ENCODE peak calls at places on chromosomes 7 and 10, in five cellular contexts. I is cardiac muscle cell, W is neural progenitor cell, Y is lower lobe of right lung, B is substantia nigra. D is an unnamed sample.

GRCh38 chr7:114791771-114792170 is 130.1 kb upstream of the MDFIC start:
- DNase-seq in Y (no peak), B (no peak), I (no peak), W (no peak), D (no peak)

GRCh38 chr7:41685684-41686083 is 17.2 kb downstream of the INHBA start:
- DNase-seq in W (no peak), B (no peak), Y (no peak), I (no peak), D (no peak)

GRCh38 chr7:36278767-36279171 is 110.9 kb upstream of the ANLN start:
- DNase-seq in W (no peak), B (no peak), I (peak), Y (no peak), D (no peak)

GRCh38 chr7:19284596-19285300 is 139.5 kb upstream of the FERD3L start:
- DNase-seq in B (no peak), Y (no peak), W (no peak), I (peak), D (no peak)

GRCh38 chr7:112007185-112007584 is 199.0 kb downstream of the DOCK4 start:
- DNase-seq in I (no peak), Y (no peak), B (no peak), W (no peak), D (no peak)

GRCh38 chr10:34824870-34825269 is 9.8 kb upstream of the PARD3 start:
- DNase-seq in I (no peak), Y (no peak), W (peak), B (no peak), D (no peak)

GRCh38 chr7:120293027-120293426 is 20.1 kb downstream of the KCND2 start:
- DNase-seq in I (no peak), Y (no peak), W (no peak), B (no peak), D (no peak)

GRCh38 chr7:87875151-87876039 is 765 bp downstream of the SLC25A40 start:
- DNase-seq in W (peak), I (no peak), Y (no peak), B (peak), D (peak)

GRCh38 chr10:124645496-124646095 is 98.6 kb downstream of the FAM53B start:
- DNase-seq in W (no peak), Y (no peak), B (no peak), I (no peak), D (no peak)

GRCh38 chr10:69269761-69270160 is 8.5 kb upstream of the HK1 start:
- DNase-seq in Y (no peak), B (no peak), W (no peak), I (peak), D (no peak)

GRCh38 chr7:158869876-158870275 is 13.5 kb downstream of the DYNC2I1 start:
- DNase-seq in B (no peak), I (no peak), W (no peak), Y (no peak), D (no peak)

GRCh38 chr10:14587540-14588083 is 187.1 kb downstream of the FAM107B start:
- DNase-seq in I (no peak), Y (no peak), W (no peak), B (no peak), D (no peak)

GRCh38 chr10:118953999-118954398 is 75.5 kb upstream of the NANOS1 start:
- DNase-seq in I (no peak), Y (no peak), B (peak), W (no peak), D (no peak)

GRCh38 chr7:26658080-26658697 is 206.2 kb downstream of the SKAP2 start:
- DNase-seq in Y (no peak), W (peak), I (no peak), B (no peak), D (no peak)

GRCh38 chr10:117249493-117250093 is 8.7 kb downstream of the SLC18A2 start:
- DNase-seq in I (no peak), B (no peak), Y (no peak), W (no peak), D (no peak)

GRCh38 chr10:124305984-124306383 is 112.7 kb downstream of the OAT start:
- DNase-seq in Y (no peak), B (no peak), I (no peak), W (no peak), D (no peak)

GRCh38 chr10:75730847-75731246 is 299.4 kb downstream of the LRMDA start:
- DNase-seq in B (no peak), I (no peak), W (no peak), Y (no peak), D (no peak)

GRCh38 chr10:266974-267425 is 131.7 kb downstream of the ZMYND11 start:
- DNase-seq in Y (no peak), W (no peak), B (no peak), I (peak), D (no peak)

GRCh38 chr7:121395494-121395960 is 581 bp downstream of the FAM3C start:
- DNase-seq in W (peak), Y (no peak), I (peak), B (no peak), D (no peak)

GRCh38 chr10:70148516-70148915 is 2.0 kb upstream of the TYSND1 start:
- DNase-seq in B (no peak), I (no peak), Y (no peak), W (no peak), D (no peak)

GRCh38 chr7:106285801-106286492 is 1.2 kb upstream of the NAMPT start:
- DNase-seq in I (peak), Y (no peak), B (no peak), W (no peak), D (no peak)

GRCh38 chr7:129258649-129259389 is 34.0 kb downstream of the AHCYL2 start:
- DNase-seq in Y (no peak), B (no peak), I (no peak), W (peak), D (no peak)

GRCh38 chr10:58282615-58283014 is 13.7 kb downstream of the CISD1 start:
- DNase-seq in B (no peak), Y (no peak), I (peak), W (no peak), D (no peak)

GRCh38 chr10:110636932-110637557 is 7.1 kb upstream of the RBM20 start:
- DNase-seq in W (peak), I (no peak), B (no peak), Y (no peak), D (peak)
- H3K27ac ChIP-seq in W (no peak), I (peak), B (no peak), Y (no peak), D (peak)

GRCh38 chr10:11813855-11814557 is 9.2 kb upstream of the PROSER2 start:
- DNase-seq in B (no peak), I (peak), W (no peak), Y (no peak), D (no peak)

GRCh38 chr10:11806706-11807105 is 16.4 kb upstream of the PROSER2 start:
- DNase-seq in W (no peak), I (no peak), Y (no peak), B (no peak), D (no peak)

GRCh38 chr10:11813177-11813576 is 10.0 kb upstream of the PROSER2 start:
- DNase-seq in B (no peak), Y (no peak), I (no peak), W (no peak), D (no peak)

GRCh38 chr10:11808808-11809207 is 14.3 kb upstream of the PROSER2 start:
- DNase-seq in B (no peak), I (no peak), W (no peak), Y (no peak), D (no peak)

GRCh38 chr10:11810313-11810766 is 12.8 kb upstream of the PROSER2 start:
- DNase-seq in I (peak), B (no peak), Y (peak), W (no peak), D (no peak)
- H3K27ac ChIP-seq in I (no peak), B (no peak), Y (no peak), W (no peak), D (no peak)

GRCh38 chr7:25031007-25031406 is 51.0 kb upstream of the OSBPL3 start:
- DNase-seq in I (no peak), W (no peak), B (no peak), Y (no peak), D (no peak)

GRCh38 chr7:25028370-25028971 is 48.5 kb upstream of the OSBPL3 start:
- DNase-seq in I (peak), W (no peak), Y (no peak), B (no peak), D (no peak)

GRCh38 chr7:25029075-25029474 is 49.1 kb upstream of the OSBPL3 start:
- DNase-seq in B (no peak), W (no peak), Y (no peak), I (no peak), D (no peak)

GRCh38 chr7:25026156-25026555 is 46.2 kb upstream of the OSBPL3 start:
- DNase-seq in W (peak), Y (no peak), I (no peak), B (no peak), D (no peak)

GRCh38 chr7:25025218-25025671 is 45.3 kb upstream of the OSBPL3 start:
- DNase-seq in B (no peak), Y (no peak), W (no peak), I (peak), D (no peak)
- H3K27ac ChIP-seq in B (no peak), Y (no peak), W (no peak), I (peak), D (no peak)

DNA sequence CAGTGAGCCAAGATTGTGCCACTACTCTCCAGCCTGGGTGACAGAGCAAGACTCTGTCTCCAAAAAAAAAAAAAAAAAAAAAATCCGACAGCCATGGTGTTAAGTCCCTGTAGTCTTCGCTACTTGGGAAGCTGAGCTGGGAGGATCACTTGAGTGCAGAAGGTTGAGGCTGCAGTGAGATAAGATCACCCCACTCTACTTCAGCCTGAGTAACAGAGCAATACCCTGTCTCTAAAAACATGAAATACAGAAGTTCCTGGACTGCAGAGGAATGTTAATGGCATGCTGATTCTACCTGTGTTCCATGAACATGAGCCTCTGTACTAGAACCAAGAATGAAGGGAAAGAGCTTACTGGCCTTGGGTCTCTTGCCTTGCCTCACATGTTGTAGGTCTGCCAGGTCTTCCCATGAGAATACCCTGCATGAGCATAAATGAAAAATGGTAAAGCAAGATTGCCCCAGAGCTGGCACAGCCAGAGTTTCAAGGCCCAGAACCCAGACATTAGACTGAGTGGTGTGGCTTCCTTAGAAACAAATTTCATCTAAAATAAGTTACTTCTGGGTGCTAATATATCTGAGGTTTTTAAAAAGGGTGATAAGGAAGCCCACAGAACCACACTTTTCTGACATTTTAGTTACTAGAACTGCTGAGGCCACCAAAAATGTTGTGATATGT is 8.6 kb downstream of the YAE1 start:
- DNase-seq in Y (no peak), B (no peak), W (no peak), I (no peak), D (no peak)
- H3K27ac ChIP-seq in Y (no peak), B (no peak), W (no peak), I (no peak), D (no peak)

DNA sequence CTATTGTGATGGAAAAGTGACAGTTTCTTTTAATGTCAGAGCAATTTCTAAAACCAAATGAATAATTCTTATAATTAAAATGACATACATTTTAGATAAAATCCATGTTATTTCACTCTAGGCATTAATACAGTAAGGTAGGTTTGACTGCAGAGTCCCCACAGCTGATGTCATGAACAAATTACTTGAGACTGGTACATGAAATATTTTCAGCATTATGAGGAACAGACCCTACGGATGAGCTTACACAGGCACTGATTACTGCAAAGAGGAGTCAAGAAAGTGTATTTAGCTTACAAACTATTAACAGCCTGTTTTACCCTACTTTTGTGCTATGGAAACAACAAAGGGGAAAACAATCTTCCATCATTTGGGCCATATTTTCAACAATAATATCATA is 8.9 kb downstream of the COL1A2 start:
- DNase-seq in B (no peak), W (no peak), Y (no peak), I (peak), D (no peak)
- H3K27ac ChIP-seq in B (no peak), W (no peak), Y (no peak), I (no peak), D (no peak)

GRCh38 chr10:56622335-56622973 is 261.4 kb upstream of the ZWINT start:
- DNase-seq in I (no peak), B (no peak), W (no peak), Y (no peak), D (no peak)
- H3K27ac ChIP-seq in I (no peak), B (no peak), W (no peak), Y (no peak), D (no peak)

DNA sequence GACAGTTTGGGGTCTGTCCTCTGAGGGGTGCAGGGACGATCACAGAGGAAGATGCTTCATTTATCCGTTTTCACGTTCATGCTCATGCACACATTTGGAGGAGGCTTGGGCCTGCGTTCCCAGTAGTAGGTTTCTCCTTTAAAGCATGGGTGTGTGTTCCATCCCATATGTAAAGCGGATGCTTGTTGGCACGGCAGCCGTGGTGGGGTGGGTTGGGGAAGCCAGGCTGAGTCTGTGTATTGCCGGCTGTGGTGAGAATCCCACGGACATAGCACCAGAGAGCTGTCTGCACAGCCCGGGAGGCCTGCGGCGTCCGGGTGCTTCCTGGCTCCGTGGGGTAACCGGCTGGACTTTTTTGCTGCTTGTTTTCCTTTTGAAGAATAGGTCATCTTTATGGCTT is 440 bp downstream of the JAKMIP3 start:
- DNase-seq in B (no peak), Y (no peak), W (no peak), I (peak), D (peak)
- H3K27ac ChIP-seq in B (peak), Y (no peak), W (no peak), I (no peak), D (peak)

DNA sequence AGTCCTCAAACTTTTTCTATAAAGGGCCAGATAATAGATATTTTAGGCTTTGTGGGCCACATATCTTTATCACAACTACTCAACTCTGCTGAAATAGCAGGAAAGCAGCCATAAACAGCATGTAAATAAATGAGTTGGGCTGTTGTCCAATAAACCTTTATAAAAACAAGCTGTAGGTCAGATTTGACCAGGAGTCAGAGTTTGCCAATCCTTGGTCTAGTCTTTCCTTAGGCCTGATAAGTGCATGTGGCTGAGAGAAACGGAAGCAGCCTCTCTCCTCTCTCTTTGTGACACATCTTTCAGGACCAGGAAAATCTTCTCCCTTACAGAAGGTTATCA is 724.5 kb downstream of the GRID1 start:
- DNase-seq in Y (no peak), W (no peak), B (no peak), I (no peak), D (no peak)
- H3K27ac ChIP-seq in Y (peak), W (no peak), B (no peak), I (peak), D (no peak)

DNA sequence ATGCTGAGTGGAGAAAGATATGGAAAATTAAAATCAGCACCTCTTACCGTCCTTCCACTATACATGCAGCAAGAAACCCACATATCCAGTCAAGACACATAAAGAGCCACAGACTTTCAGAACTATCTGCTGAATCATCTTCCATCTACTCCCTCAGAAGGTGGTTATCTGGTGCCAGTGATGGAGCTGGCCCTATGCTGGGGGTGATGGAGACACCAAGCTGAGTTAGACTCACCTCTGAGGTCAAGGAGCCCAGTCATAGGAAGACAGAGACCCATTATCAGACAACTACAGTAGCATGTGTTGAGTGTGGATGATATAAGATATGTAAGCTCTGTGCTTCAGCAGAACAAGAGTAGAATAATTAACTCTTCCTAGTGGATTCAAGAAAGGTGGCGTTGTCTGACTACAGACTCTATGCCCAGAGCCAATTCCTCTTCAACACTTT is 14.5 kb downstream of the CYP3A5 start:
- DNase-seq in B (no peak), W (no peak), Y (no peak), I (no peak), D (no peak)
- H3K27ac ChIP-seq in B (no peak), W (no peak), Y (no peak), I (no peak), D (no peak)